ENCODE peak calls at places on chromosomes 5 and 9, in seven cellular contexts. One of them, this sample, is unnamed.

GRCh38 chr5:55223219-55223987 is 3.7 kb downstream of the MCIDAS start:
- DNase-seq in upper lobe of right lung: no peak
- DNase-seq in uterus: no peak
- DNase-seq in HFF-Myc: no peak
- DNase-seq in stomach: no peak
- DNase-seq in endothelial cell: peak
- DNase-seq in cardiac fibroblast: no peak
- DNase-seq in this sample: no peak

GRCh38 chr5:32562841-32563240 is 22.5 kb upstream of the SUB1 start:
- DNase-seq in upper lobe of right lung: no peak
- DNase-seq in uterus: no peak
- DNase-seq in HFF-Myc: no peak
- DNase-seq in stomach: no peak
- DNase-seq in endothelial cell: no peak
- DNase-seq in cardiac fibroblast: no peak
- DNase-seq in this sample: no peak

GRCh38 chr5:92560698-92561361 is 1020.2 kb downstream of the NR2F1-AS1 start:
- DNase-seq in upper lobe of right lung: no peak
- DNase-seq in uterus: no peak
- DNase-seq in HFF-Myc: no peak
- DNase-seq in stomach: no peak
- DNase-seq in endothelial cell: no peak
- DNase-seq in cardiac fibroblast: peak
- DNase-seq in this sample: no peak

GRCh38 chr5:53616939-53617549 is 56.6 kb downstream of the NDUFS4 start:
- DNase-seq in upper lobe of right lung: no peak
- DNase-seq in uterus: no peak
- DNase-seq in HFF-Myc: no peak
- DNase-seq in stomach: no peak
- DNase-seq in endothelial cell: no peak
- DNase-seq in cardiac fibroblast: peak
- DNase-seq in this sample: no peak

GRCh38 chr5:1295650-1296037 is 776 bp upstream of the TERT start:
- DNase-seq in upper lobe of right lung: peak
- DNase-seq in uterus: no peak
- DNase-seq in HFF-Myc: no peak
- DNase-seq in stomach: no peak
- DNase-seq in endothelial cell: no peak
- DNase-seq in cardiac fibroblast: no peak
- DNase-seq in this sample: no peak

GRCh38 chr5:135444881-135445280 is 2.3 kb downstream of the DCANP1 start:
- DNase-seq in upper lobe of right lung: peak
- DNase-seq in uterus: no peak
- DNase-seq in HFF-Myc: no peak
- DNase-seq in stomach: no peak
- DNase-seq in endothelial cell: no peak
- DNase-seq in cardiac fibroblast: no peak
- DNase-seq in this sample: no peak

GRCh38 chr5:64838376-64838775 is 69.6 kb downstream of the CWC27 start:
- DNase-seq in upper lobe of right lung: no peak
- DNase-seq in uterus: no peak
- DNase-seq in HFF-Myc: peak
- DNase-seq in stomach: no peak
- DNase-seq in endothelial cell: no peak
- DNase-seq in cardiac fibroblast: peak
- DNase-seq in this sample: no peak

GRCh38 chr5:181241393-181241975 is 2.2 kb downstream of the RACK1 start:
- DNase-seq in upper lobe of right lung: no peak
- DNase-seq in uterus: no peak
- DNase-seq in HFF-Myc: no peak
- DNase-seq in stomach: no peak
- DNase-seq in endothelial cell: no peak
- DNase-seq in cardiac fibroblast: peak
- DNase-seq in this sample: no peak

GRCh38 chr5:139670369-139671095 is 22.4 kb downstream of the CXXC5 start:
- DNase-seq in upper lobe of right lung: no peak
- DNase-seq in uterus: no peak
- DNase-seq in HFF-Myc: no peak
- DNase-seq in stomach: no peak
- DNase-seq in endothelial cell: no peak
- DNase-seq in cardiac fibroblast: no peak
- DNase-seq in this sample: no peak

GRCh38 chr5:21419383-21419782 is 1431.4 kb upstream of the CDH18 start:
- DNase-seq in upper lobe of right lung: no peak
- DNase-seq in uterus: no peak
- DNase-seq in HFF-Myc: no peak
- DNase-seq in stomach: no peak
- DNase-seq in endothelial cell: no peak
- DNase-seq in cardiac fibroblast: no peak
- DNase-seq in this sample: no peak

GRCh38 chr9:16794871-16795639 is 75.4 kb downstream of the BNC2 start:
- DNase-seq in upper lobe of right lung: no peak
- DNase-seq in uterus: peak
- DNase-seq in HFF-Myc: peak
- DNase-seq in stomach: no peak
- DNase-seq in endothelial cell: no peak
- DNase-seq in cardiac fibroblast: peak
- DNase-seq in this sample: no peak

GRCh38 chr5:10789021-10789420 is 28.0 kb upstream of the DAP start:
- DNase-seq in upper lobe of right lung: no peak
- DNase-seq in uterus: peak
- DNase-seq in HFF-Myc: peak
- DNase-seq in stomach: no peak
- DNase-seq in endothelial cell: no peak
- DNase-seq in cardiac fibroblast: peak
- DNase-seq in this sample: no peak

GRCh38 chr9:88742483-88742882 is 207.5 kb downstream of the NXNL2 start:
- DNase-seq in upper lobe of right lung: no peak
- DNase-seq in uterus: peak
- DNase-seq in HFF-Myc: peak
- DNase-seq in stomach: no peak
- DNase-seq in endothelial cell: no peak
- DNase-seq in cardiac fibroblast: peak
- DNase-seq in this sample: no peak

GRCh38 chr9:89619739-89620138 is 14.9 kb downstream of the GADD45G start:
- DNase-seq in upper lobe of right lung: no peak
- DNase-seq in uterus: no peak
- DNase-seq in HFF-Myc: no peak
- DNase-seq in stomach: no peak
- DNase-seq in endothelial cell: no peak
- DNase-seq in cardiac fibroblast: no peak
- DNase-seq in this sample: no peak

GRCh38 chr9:27162045-27162444 is 53.0 kb downstream of the TEK start:
- DNase-seq in upper lobe of right lung: no peak
- DNase-seq in uterus: no peak
- DNase-seq in HFF-Myc: no peak
- DNase-seq in stomach: no peak
- DNase-seq in endothelial cell: no peak
- DNase-seq in cardiac fibroblast: peak
- DNase-seq in this sample: no peak

GRCh38 chr5:73186976-73187375 is 14.0 kb downstream of the TMEM174 start:
- DNase-seq in upper lobe of right lung: no peak
- DNase-seq in uterus: no peak
- DNase-seq in HFF-Myc: no peak
- DNase-seq in stomach: no peak
- DNase-seq in endothelial cell: no peak
- DNase-seq in cardiac fibroblast: no peak
- DNase-seq in this sample: no peak

GRCh38 chr5:138975098-138975847 is 100.1 kb upstream of the LRRTM2 start:
- DNase-seq in upper lobe of right lung: no peak
- DNase-seq in uterus: peak
- DNase-seq in HFF-Myc: no peak
- DNase-seq in stomach: no peak
- DNase-seq in endothelial cell: no peak
- DNase-seq in cardiac fibroblast: peak
- DNase-seq in this sample: no peak

GRCh38 chr9:92658176-92658575 is 11.8 kb downstream of the IPPK start:
- DNase-seq in upper lobe of right lung: no peak
- DNase-seq in uterus: no peak
- DNase-seq in HFF-Myc: no peak
- DNase-seq in stomach: no peak
- DNase-seq in endothelial cell: no peak
- DNase-seq in cardiac fibroblast: no peak
- DNase-seq in this sample: no peak

GRCh38 chr9:92658611-92659010 is 11.3 kb downstream of the IPPK start:
- DNase-seq in upper lobe of right lung: no peak
- DNase-seq in uterus: no peak
- DNase-seq in HFF-Myc: no peak
- DNase-seq in stomach: no peak
- DNase-seq in endothelial cell: no peak
- DNase-seq in cardiac fibroblast: no peak
- DNase-seq in this sample: no peak

GRCh38 chr9:92655896-92656536 is 13.9 kb downstream of the IPPK start:
- DNase-seq in upper lobe of right lung: no peak
- DNase-seq in uterus: no peak
- DNase-seq in HFF-Myc: no peak
- DNase-seq in stomach: no peak
- DNase-seq in endothelial cell: no peak
- DNase-seq in cardiac fibroblast: no peak
- DNase-seq in this sample: no peak

GRCh38 chr9:92656537-92656925 is 13.4 kb downstream of the IPPK start:
- DNase-seq in upper lobe of right lung: no peak
- DNase-seq in uterus: no peak
- DNase-seq in HFF-Myc: no peak
- DNase-seq in stomach: no peak
- DNase-seq in endothelial cell: no peak
- DNase-seq in cardiac fibroblast: no peak
- DNase-seq in this sample: no peak

DNA sequence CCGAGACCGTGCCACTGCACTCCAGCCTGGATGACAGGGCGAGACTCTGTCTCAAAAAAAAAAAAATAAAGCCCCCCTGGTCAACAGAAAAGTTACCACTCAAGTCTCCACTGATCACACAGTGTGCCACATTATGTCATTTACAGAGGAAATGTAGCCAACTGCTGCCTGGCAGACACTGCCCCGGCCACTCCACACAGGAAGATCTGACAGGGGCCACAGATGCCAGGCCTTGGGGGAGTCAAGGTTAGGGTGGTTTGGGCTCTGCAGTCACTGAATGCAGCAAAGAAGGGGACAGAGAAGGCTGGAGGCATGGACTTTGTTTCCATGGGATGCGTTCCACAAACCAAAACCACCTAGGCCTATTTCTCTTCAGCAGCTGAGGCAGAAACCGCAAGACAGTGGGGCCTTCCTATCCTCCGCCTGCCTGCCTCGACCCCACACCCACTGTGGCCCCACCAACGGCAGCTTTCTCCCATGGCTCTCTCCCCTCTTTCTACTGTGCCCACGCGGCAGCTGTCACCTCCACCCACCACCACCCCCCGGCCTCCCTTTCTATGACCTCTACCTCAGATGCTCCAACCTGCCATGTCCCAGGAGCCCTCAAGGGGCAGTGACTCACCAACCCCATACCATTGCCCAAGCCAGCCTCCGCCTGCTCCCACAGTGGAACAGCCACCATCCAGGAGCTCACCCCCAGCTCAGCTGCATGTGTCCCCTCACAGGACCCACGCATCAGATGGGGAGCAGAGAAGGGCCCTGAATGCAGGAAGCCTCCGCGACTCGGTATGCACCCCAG is 12.4 kb downstream of the IPPK start:
- DNase-seq in upper lobe of right lung: no peak
- DNase-seq in uterus: no peak
- DNase-seq in HFF-Myc: no peak
- DNase-seq in stomach: no peak
- DNase-seq in endothelial cell: no peak
- DNase-seq in cardiac fibroblast: peak
- DNase-seq in this sample: no peak
- TF ChIP-seq CTCF in upper lobe of right lung: no peak
- TF ChIP-seq CTCF in uterus: no peak
- TF ChIP-seq CTCF in HFF-Myc: peak
- TF ChIP-seq CTCF in stomach: no peak
- TF ChIP-seq CTCF in endothelial cell: no peak
- TF ChIP-seq CTCF in cardiac fibroblast: peak
- TF ChIP-seq CTCF in this sample: no peak

GRCh38 chr5:31029925-31030324 is 163.6 kb upstream of the CDH6 start:
- DNase-seq in upper lobe of right lung: no peak
- DNase-seq in uterus: no peak
- DNase-seq in HFF-Myc: no peak
- DNase-seq in stomach: no peak
- DNase-seq in endothelial cell: no peak
- DNase-seq in cardiac fibroblast: no peak
- DNase-seq in this sample: no peak
- TF ChIP-seq CTCF in upper lobe of right lung: no peak
- TF ChIP-seq CTCF in uterus: no peak
- TF ChIP-seq CTCF in HFF-Myc: no peak
- TF ChIP-seq CTCF in stomach: no peak
- TF ChIP-seq CTCF in endothelial cell: no peak
- TF ChIP-seq CTCF in cardiac fibroblast: no peak
- TF ChIP-seq CTCF in this sample: no peak

GRCh38 chr5:23419115-23419514 is 88.3 kb upstream of the PRDM9 start:
- DNase-seq in upper lobe of right lung: no peak
- DNase-seq in uterus: no peak
- DNase-seq in HFF-Myc: no peak
- DNase-seq in stomach: no peak
- DNase-seq in endothelial cell: no peak
- DNase-seq in cardiac fibroblast: no peak
- DNase-seq in this sample: no peak
- TF ChIP-seq CTCF in upper lobe of right lung: no peak
- TF ChIP-seq CTCF in uterus: no peak
- TF ChIP-seq CTCF in HFF-Myc: no peak
- TF ChIP-seq CTCF in stomach: no peak
- TF ChIP-seq CTCF in endothelial cell: no peak
- TF ChIP-seq CTCF in cardiac fibroblast: no peak
- TF ChIP-seq CTCF in this sample: no peak

GRCh38 chr9:33737811-33738606 is 57.4 kb upstream of the PRSS3 start:
- DNase-seq in upper lobe of right lung: no peak
- DNase-seq in uterus: no peak
- DNase-seq in HFF-Myc: peak
- DNase-seq in stomach: peak
- DNase-seq in endothelial cell: peak
- DNase-seq in cardiac fibroblast: peak
- DNase-seq in this sample: peak

GRCh38 chr9:33742051-33742450 is 53.3 kb upstream of the PRSS3 start:
- DNase-seq in upper lobe of right lung: no peak
- DNase-seq in uterus: no peak
- DNase-seq in HFF-Myc: no peak
- DNase-seq in stomach: no peak
- DNase-seq in endothelial cell: no peak
- DNase-seq in cardiac fibroblast: no peak
- DNase-seq in this sample: no peak

GRCh38 chr9:33740075-33740474 is 55.3 kb upstream of the PRSS3 start:
- DNase-seq in upper lobe of right lung: no peak
- DNase-seq in uterus: no peak
- DNase-seq in HFF-Myc: no peak
- DNase-seq in stomach: no peak
- DNase-seq in endothelial cell: no peak
- DNase-seq in cardiac fibroblast: no peak
- DNase-seq in this sample: no peak

GRCh38 chr9:33739407-33739806 is 56.0 kb upstream of the PRSS3 start:
- DNase-seq in upper lobe of right lung: no peak
- DNase-seq in uterus: no peak
- DNase-seq in HFF-Myc: no peak
- DNase-seq in stomach: no peak
- DNase-seq in endothelial cell: no peak
- DNase-seq in cardiac fibroblast: no peak
- DNase-seq in this sample: no peak

DNA sequence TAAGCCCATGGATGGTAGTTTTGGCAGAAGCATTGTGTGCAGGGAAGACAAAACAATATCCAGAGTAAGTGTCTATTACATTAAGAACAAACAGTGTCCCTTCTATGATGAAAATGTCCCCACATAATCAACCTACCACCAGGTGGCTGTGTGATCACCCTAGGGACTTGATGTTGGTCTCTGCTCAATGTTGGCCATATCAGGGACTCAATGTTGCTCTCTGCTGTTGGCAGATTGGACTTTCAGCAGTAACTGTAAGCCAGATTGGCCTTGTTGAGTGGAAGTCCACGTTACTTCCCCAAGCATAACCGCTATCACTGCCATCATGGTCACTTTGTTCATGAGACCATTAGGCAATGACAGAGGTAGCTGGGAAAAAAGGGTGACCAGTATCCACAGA is 52.8 kb upstream of the PRSS3 start:
- DNase-seq in upper lobe of right lung: no peak
- DNase-seq in uterus: no peak
- DNase-seq in HFF-Myc: no peak
- DNase-seq in stomach: no peak
- DNase-seq in endothelial cell: no peak
- DNase-seq in cardiac fibroblast: no peak
- DNase-seq in this sample: peak
- TF ChIP-seq CTCF in upper lobe of right lung: no peak
- TF ChIP-seq CTCF in uterus: no peak
- TF ChIP-seq CTCF in HFF-Myc: no peak
- TF ChIP-seq CTCF in stomach: no peak
- TF ChIP-seq CTCF in endothelial cell: no peak
- TF ChIP-seq CTCF in cardiac fibroblast: no peak
- TF ChIP-seq CTCF in this sample: no peak

This sample was measured in Calu3.